ENCODE peak calls at places on chromosomes 16 and 17, in six cellular contexts. H, Y, T, L, M and O are unnamed samples.

GRCh38 chr16:3756113-3756512 is 38.8 kb upstream of the TRAP1 start:
- DNase-seq in H (no peak), Y (no peak), T (no peak), L (no peak), M (no peak), O (no peak)

GRCh38 chr16:23863511-23864422 is 28.0 kb downstream of the PRKCB start:
- DNase-seq in H (no peak), Y (no peak), T (no peak), L (no peak), M (peak), O (no peak)

GRCh38 chr17:80817861-80818260 is 173.8 kb upstream of the CHMP6 start:
- DNase-seq in H (no peak), Y (no peak), T (no peak), L (no peak), M (no peak), O (no peak)

GRCh38 chr16:85767569-85767968 is 16.7 kb upstream of the C16orf74 start:
- DNase-seq in H (no peak), Y (no peak), T (no peak), L (no peak), M (no peak), O (no peak)

GRCh38 chr17:73770115-73770848 is 126.0 kb upstream of the SDK2 start:
- DNase-seq in H (peak), Y (peak), T (peak), L (no peak), M (peak), O (peak)

GRCh38 chr17:2105663-2106062 is 50.8 kb downstream of the HIC1 start:
- DNase-seq in H (no peak), Y (no peak), T (no peak), L (no peak), M (no peak), O (no peak)

GRCh38 chr16:17296412-17296811 is 174.3 kb downstream of the XYLT1 start:
- DNase-seq in H (peak), Y (no peak), T (no peak), L (no peak), M (no peak), O (no peak)

GRCh38 chr16:58086381-58087208 is 42.6 kb downstream of the CFAP20 start:
- DNase-seq in H (no peak), Y (no peak), T (no peak), L (no peak), M (no peak), O (peak)

GRCh38 chr17:54948380-54948779 is 20.1 kb downstream of the COX11 start:
- DNase-seq in H (no peak), Y (no peak), T (no peak), L (peak), M (no peak), O (no peak)